ENCODE peak calls at places on chromosomes 13 and 19, in five cellular contexts. M, F, W, V and L are unnamed samples.

GRCh38 chr19:39587496-39587895 is 14.8 kb upstream of the LGALS13 start:
- DNase-seq in M (no peak), F (peak), W (no peak), V (no peak), L (no peak)

GRCh38 chr19:9850235-9850959 is 15.3 kb downstream of the PIN1 start:
- DNase-seq in M (no peak), F (no peak), W (no peak), V (no peak), L (no peak)

GRCh38 chr13:52033039-52033438 is 8.5 kb downstream of the UTP14C start:
- DNase-seq in M (no peak), F (no peak), W (no peak), V (no peak), L (no peak)

GRCh38 chr13:59673301-59673700 is 490.4 kb downstream of the DIAPH3 start:
- DNase-seq in M (no peak), F (no peak), W (no peak), V (peak), L (no peak)

GRCh38 chr19:16920816-16921529 is 32.2 kb downstream of the F2RL3 start:
- DNase-seq in M (no peak), F (peak), W (no peak), V (peak), L (no peak)

GRCh38 chr19:48539503-48540096 is 12.4 kb upstream of the SULT2B1 start:
- DNase-seq in M (no peak), F (peak), W (no peak), V (peak), L (no peak)

GRCh38 chr13:40352385-40352778 is 314.1 kb downstream of the FOXO1 start:
- DNase-seq in M (no peak), F (no peak), W (peak), V (no peak), L (no peak)

GRCh38 chr13:95317037-95317989 is 16.1 kb upstream of the ABCC4 start:
- DNase-seq in M (no peak), F (no peak), W (no peak), V (peak), L (no peak)

GRCh38 chr19:41808663-41809566 is 12.5 kb downstream of the CEACAM3 start:
- DNase-seq in M (no peak), F (no peak), W (no peak), V (no peak), L (no peak)

GRCh38 chr19:688214-688613 is 7.0 kb downstream of the PRSS57 start:
- DNase-seq in M (no peak), F (no peak), W (no peak), V (no peak), L (no peak)

GRCh38 chr19:55461974-55462628 is 659 bp upstream of the ISOC2 start:
- DNase-seq in M (no peak), F (no peak), W (no peak), V (no peak), L (no peak)